ENCODE peak calls at places on chromosomes 13 and 19, in eight cellular contexts. F is EL; B is DMS79; I is substantia nigra; T is activated naive CD4-positive, alpha-beta T cell treated with anti-CD3 and anti-CD28 coated beads, Interleukin-2, amount 10 ng/mL, durations not matched to agents 7 days and 5 days; H is activated CD4-positive, CD25-positive, alpha-beta regulatory T cell; N is activated effector memory CD4-positive, alpha-beta T cell treated with Interleukin-2 at 50 U/mL for 16 hours; O is NCI-H1436. L is an unnamed sample.

GRCh38 chr19:56266060-56266459 is 6.5 kb upstream of the EDDM13 start:
- DNase-seq in F (no peak), B (no peak), I (no peak), T (no peak), H (no peak), N (no peak), O (no peak), L (no peak)

GRCh38 chr19:46466536-46467199 is 4.7 kb downstream of the PNMA8A start:
- DNase-seq in F (peak; percentile 83), B (no peak), I (no peak), T (no peak), H (no peak), N (no peak), O (no peak), L (no peak)

GRCh38 chr13:59823495-59823894 is 340.2 kb downstream of the DIAPH3 start:
- DNase-seq in F (peak; percentile 81), B (no peak), I (no peak), T (no peak), H (no peak), N (no peak), O (no peak), L (no peak)

GRCh38 chr13:97434417-97435296 is 688 bp downstream of the RAP2A start:
- DNase-seq in F (peak; percentile 38), B (peak; percentile 26), I (peak; percentile 41), T (peak; percentile 60), H (peak; percentile 9), N (peak; percentile 40), O (no peak), L (peak; percentile 23)

GRCh38 chr19:802888-803561 is 5.8 kb downstream of the PTBP1 start:
- DNase-seq in F (no peak), B (no peak), I (no peak), T (no peak), H (no peak), N (no peak), O (no peak), L (no peak)

GRCh38 chr13:74452176-74452575 is 318.0 kb upstream of the KLF12 start:
- DNase-seq in F (no peak), B (no peak), I (no peak), T (no peak), H (no peak), N (no peak), O (no peak), L (no peak)

GRCh38 chr13:48829536-48829935 is 146.2 kb upstream of the FNDC3A start:
- DNase-seq in F (no peak), B (no peak), I (no peak), T (no peak), H (no peak), N (no peak), O (no peak), L (no peak)

GRCh38 chr19:3098141-3098514 is 4.0 kb downstream of the GNA11 start:
- DNase-seq in F (no peak), B (no peak), I (no peak), T (no peak), H (no peak), N (no peak), O (no peak), L (no peak)

GRCh38 chr19:52397310-52398090 is at the start of gene ZNF528:
- DNase-seq in F (peak; percentile 94), B (peak; percentile 87), I (peak; percentile 92), T (peak; percentile 96), H (peak; percentile 93), N (peak; percentile 88), O (peak; percentile 98), L (peak; percentile 82)

GRCh38 chr19:18520848-18521691 is 800 bp downstream of the ELL start:
- DNase-seq in F (no peak), B (no peak), I (no peak), T (peak; percentile 52), H (no peak), N (peak; percentile 10), O (no peak), L (peak; percentile 18)

GRCh38 chr19:47467914-47468313 is 3.8 kb downstream of the SLC8A2 start:
- DNase-seq in F (no peak), B (no peak), I (no peak), T (no peak), H (no peak), N (no peak), O (no peak), L (no peak)

GRCh38 chr19:38655148-38655824 is 7.8 kb downstream of the ACTN4 start:
- DNase-seq in F (no peak), B (no peak), I (no peak), T (peak; percentile 57), H (peak; percentile 19), N (no peak), O (no peak), L (no peak)

GRCh38 chr19:10861118-10861651 is 10.2 kb upstream of the CARM1 start:
- DNase-seq in F (peak; percentile 58), B (no peak), I (no peak), T (peak; percentile 58), H (no peak), N (no peak), O (no peak), L (no peak)

GRCh38 chr19:13841339-13842293 is 35.3 kb upstream of the NANOS3 start:
- DNase-seq in F (peak; percentile 52), B (no peak), I (peak; percentile 45), T (peak; percentile 43), H (no peak), N (no peak), O (no peak), L (peak; percentile 57)

GRCh38 chr13:54975676-54976075 is 1947.1 kb downstream of the OLFM4 start:
- DNase-seq in F (no peak), B (no peak), I (no peak), T (no peak), H (no peak), N (no peak), O (no peak), L (no peak)

GRCh38 chr19:19627716-19628498 is at the start of gene LPAR2:
- DNase-seq in F (peak; percentile 22), B (peak; percentile 53), I (no peak), T (peak; percentile 81), H (peak; percentile 51), N (peak; percentile 71), O (peak; percentile 67), L (peak; percentile 60)

GRCh38 chr19:7926021-7926726 is at the start of gene CTXN1:
- DNase-seq in F (peak; percentile 58), B (no peak), I (peak; percentile 31), T (peak; percentile 84), H (peak; percentile 59), N (peak; percentile 71), O (peak; percentile 45), L (peak; percentile 57)

GRCh38 chr19:20367811-20368294 is 197.7 kb downstream of the ZNF737 start:
- DNase-seq in F (no peak), B (peak; percentile 11), I (no peak), T (no peak), H (no peak), N (no peak), O (peak; percentile 54), L (no peak)

GRCh38 chr19:7869910-7870511 is 4.2 kb downstream of the PRR36 start:
- DNase-seq in F (peak; percentile 46), B (no peak), I (no peak), T (peak; percentile 69), H (peak; percentile 41), N (peak; percentile 33), O (peak; percentile 70), L (peak; percentile 45)

GRCh38 chr13:98925949-98926348 is 51.9 kb downstream of the DOCK9 start:
- DNase-seq in F (no peak), B (no peak), I (no peak), T (no peak), H (no peak), N (no peak), O (no peak), L (no peak)

GRCh38 chr13:81676008-81676407 is 1335.1 kb upstream of the SPRY2 start:
- DNase-seq in F (no peak), B (no peak), I (no peak), T (no peak), H (no peak), N (no peak), O (no peak), L (no peak)

GRCh38 chr13:46160474-46161066 is 21.4 kb downstream of the LCP1 start:
- DNase-seq in F (peak; percentile 52), B (peak; percentile 23), I (no peak), T (peak; percentile 39), H (no peak), N (no peak), O (no peak), L (peak; percentile 40)